ENCODE peak calls at places on chromosomes 11 and 22, in six cellular contexts. T is activated CD8-positive, alpha-beta memory T cell treated with anti-CD3 and anti-CD28 coated beads, Interleukin-2, amount 50 U/mL, for 4 hours; N is activated T-helper 9 cell treated with anti-CD3 and anti-CD28 coated beads, Interleukin-2, amount 50 U/mL, for 16 hours; W is iPS DF 19.7; H is stimulated activated CD4-positive, alpha-beta T cell treated with anti-CD3 and anti-CD28 coated beads, Interleukin-12 subunit alpha, Interleukin-12 subunit beta, amount 100 ng/mL, for 4 hours; Q is smooth muscle cell of the brain vasculature. Z is an unnamed sample.
A peak's percentile ranks its signal among the peaks of the same experiment; 100 is the strongest.

GRCh38 chr11:78110351-78110750 is 29.1 kb downstream of the ALG8 start:
- DNase-seq in T (no peak), N (no peak), W (no peak), H (no peak), Q (no peak), Z (no peak)

GRCh38 chr11:110712643-110713468 is 619 bp upstream of the ARHGAP20 start:
- DNase-seq in T (peak; percentile 13), N (no peak), W (no peak), H (no peak), Q (no peak), Z (no peak)

GRCh38 chr11:94632356-94632755 is 65.2 kb downstream of the PIWIL4 start:
- DNase-seq in T (no peak), N (no peak), W (no peak), H (no peak), Q (no peak), Z (no peak)

GRCh38 chr22:49052023-49052538 is 775.6 kb downstream of the BRD1 start:
- DNase-seq in T (peak; percentile 63), N (peak; percentile 46), W (no peak), H (peak; percentile 15), Q (no peak), Z (no peak)

GRCh38 chr22:25027052-25027525 is 74.6 kb downstream of the KIAA1671 start:
- DNase-seq in T (no peak), N (no peak), W (no peak), H (no peak), Q (no peak), Z (no peak)

GRCh38 chr22:19242699-19243098 is 48.8 kb downstream of the CLTCL1 start:
- DNase-seq in T (no peak), N (no peak), W (no peak), H (no peak), Q (no peak), Z (no peak)

GRCh38 chr22:44068422-44069191 is 44.5 kb downstream of the PARVB start:
- DNase-seq in T (no peak), N (no peak), W (no peak), H (no peak), Q (no peak), Z (no peak)

GRCh38 chr22:45227645-45228400 is 12.9 kb downstream of the KIAA0930 start:
- DNase-seq in T (no peak), N (no peak), W (no peak), H (no peak), Q (no peak), Z (no peak)

GRCh38 chr11:17611049-17611448 is 64.0 kb downstream of the OTOG start:
- DNase-seq in T (no peak), N (no peak), W (no peak), H (no peak), Q (no peak), Z (no peak)

GRCh38 chr11:46524201-46524600 is 69.6 kb downstream of the AMBRA1 start:
- DNase-seq in T (no peak), N (no peak), W (no peak), H (no peak), Q (no peak), Z (no peak)

GRCh38 chr11:33263549-33263948 is 6.4 kb downstream of the HIPK3 start:
- DNase-seq in T (no peak), N (no peak), W (no peak), H (no peak), Q (no peak), Z (no peak)

GRCh38 chr22:18056161-18056666 is 21.6 kb upstream of the PEX26 start:
- DNase-seq in T (no peak), N (no peak), W (no peak), H (no peak), Q (no peak), Z (no peak)

GRCh38 chr22:46996595-46997310 is 234.3 kb downstream of the TBC1D22A start:
- DNase-seq in T (no peak), N (no peak), W (no peak), H (no peak), Q (no peak), Z (no peak)

GRCh38 chr11:126817523-126818450 is 182.8 kb downstream of the KIRREL3 start:
- DNase-seq in T (no peak), N (no peak), W (no peak), H (no peak), Q (no peak), Z (no peak)

GRCh38 chr22:31103111-31103510 is 4.3 kb downstream of the SELENOM start:
- DNase-seq in T (no peak), N (no peak), W (no peak), H (no peak), Q (no peak), Z (no peak)

GRCh38 chr11:90148900-90149299 is 14.4 kb downstream of the NAALAD2 start:
- DNase-seq in T (no peak), N (no peak), W (no peak), H (no peak), Q (no peak), Z (no peak)

GRCh38 chr22:45946805-45947600 is 30.0 kb downstream of the WNT7B start:
- DNase-seq in T (no peak), N (no peak), W (no peak), H (no peak), Q (no peak), Z (no peak)

GRCh38 chr11:58070585-58070984 is 39.8 kb downstream of the OR6Q1 start:
- DNase-seq in T (no peak), N (no peak), W (no peak), H (no peak), Q (no peak), Z (no peak)